ENCODE peak calls at places on chromosomes 12 and 14, in seven cellular contexts. T is PC-3, B is breast epithelium, K is heart left ventricle, U is MCF 10A, I is right lobe of liver, Y is neural progenitor cell. E is an unnamed sample.

GRCh38 chr14:99732436-99733220 is 48.5 kb downstream of the CYP46A1 start:
- DNase-seq in T (no peak), B (peak), K (peak), U (no peak), I (peak), Y (no peak), E (no peak)

GRCh38 chr12:83389237-83389996 is 702.7 kb downstream of the TMTC2 start:
- DNase-seq in T (peak), B (no peak), K (no peak), U (peak), I (peak), Y (peak), E (no peak)

GRCh38 chr14:76947078-76947837 is 81.2 kb downstream of the IRF2BPL start:
- DNase-seq in T (peak), B (peak), K (peak), U (peak), I (peak), Y (peak), E (peak)

GRCh38 chr12:53208435-53208834 is 1.4 kb upstream of the ITGB7 start:
- DNase-seq in T (no peak), B (no peak), K (no peak), U (no peak), I (no peak), Y (no peak), E (no peak)

GRCh38 chr14:20302042-20302761 is 3.5 kb downstream of the TTC5 start:
- DNase-seq in T (peak), B (no peak), K (no peak), U (no peak), I (no peak), Y (no peak), E (no peak)

GRCh38 chr12:53147181-53147580 is 33.3 kb upstream of the ZNF740 start:
- DNase-seq in T (no peak), B (no peak), K (no peak), U (no peak), I (no peak), Y (no peak), E (no peak)

GRCh38 chr12:325886-326285 is 63.2 kb downstream of the KDM5A start:
- DNase-seq in T (no peak), B (no peak), K (no peak), U (no peak), I (no peak), Y (no peak), E (no peak)

GRCh38 chr14:38824691-38825090 is 278.3 kb downstream of the SEC23A start:
- DNase-seq in T (no peak), B (no peak), K (no peak), U (no peak), I (no peak), Y (no peak), E (no peak)

GRCh38 chr14:94021001-94021400 is 5.1 kb upstream of the OTUB2 start:
- DNase-seq in T (peak), B (no peak), K (no peak), U (peak), I (no peak), Y (no peak), E (no peak)

GRCh38 chr14:53979747-53980642 is 23.4 kb upstream of the BMP4 start:
- DNase-seq in T (no peak), B (no peak), K (no peak), U (peak), I (peak), Y (no peak), E (no peak)

GRCh38 chr12:131948166-131948712 is 1.5 kb upstream of the EP400 start:
- DNase-seq in T (no peak), B (no peak), K (no peak), U (no peak), I (no peak), Y (no peak), E (no peak)

GRCh38 chr12:69475237-69475984 is 5.2 kb downstream of the FRS2 start:
- DNase-seq in T (no peak), B (no peak), K (no peak), U (no peak), I (no peak), Y (peak), E (no peak)

GRCh38 chr12:131311764-131312163 is 358.1 kb downstream of the ADGRD1 start:
- DNase-seq in T (no peak), B (no peak), K (no peak), U (no peak), I (no peak), Y (no peak), E (no peak)

GRCh38 chr12:52918784-52919183 is 13.9 kb upstream of the KRT8 start:
- DNase-seq in T (no peak), B (no peak), K (no peak), U (no peak), I (no peak), Y (no peak), E (no peak)

GRCh38 chr12:3364661-3365264 is 126.2 kb upstream of the PRMT8 start:
- DNase-seq in T (no peak), B (no peak), K (no peak), U (no peak), I (no peak), Y (no peak), E (no peak)

GRCh38 chr12:122003646-122004611 is 17.8 kb upstream of the BCL7A start:
- DNase-seq in T (no peak), B (no peak), K (peak), U (no peak), I (no peak), Y (no peak), E (peak)

GRCh38 chr12:40104461-40105264 is 1.2 kb downstream of the SLC2A13 start:
- DNase-seq in T (no peak), B (peak), K (no peak), U (peak), I (no peak), Y (peak), E (no peak)

GRCh38 chr12:102950107-102950949 is 7.1 kb upstream of the ASCL1 start:
- DNase-seq in T (no peak), B (no peak), K (no peak), U (no peak), I (peak), Y (peak), E (no peak)

GRCh38 chr12:128259556-128260070 is 7.4 kb upstream of the TMEM132C start:
- DNase-seq in T (peak), B (no peak), K (no peak), U (no peak), I (no peak), Y (peak), E (peak)

GRCh38 chr12:56158926-56159461 is 835 bp downstream of the MYL6 start:
- DNase-seq in T (peak), B (peak), K (peak), U (peak), I (peak), Y (peak), E (no peak)

GRCh38 chr12:122368361-122369073 is 54.0 kb downstream of the CLIP1 start:
- DNase-seq in T (peak), B (no peak), K (no peak), U (peak), I (no peak), Y (no peak), E (no peak)

GRCh38 chr14:21026251-21026987 is 1.6 kb upstream of the NDRG2 start:
- DNase-seq in T (no peak), B (no peak), K (no peak), U (no peak), I (no peak), Y (no peak), E (no peak)

GRCh38 chr14:89185919-89186849 is 230.8 kb downstream of the FOXN3 start:
- DNase-seq in T (peak), B (no peak), K (no peak), U (peak), I (no peak), Y (peak), E (no peak)

GRCh38 chr12:78096909-78097597 is 266.4 kb downstream of the NAV3 start:
- DNase-seq in T (no peak), B (no peak), K (no peak), U (no peak), I (no peak), Y (no peak), E (no peak)

GRCh38 chr12:16389594-16389993 is 42.1 kb downstream of the MGST1 start:
- DNase-seq in T (peak), B (no peak), K (no peak), U (peak), I (no peak), Y (no peak), E (no peak)

GRCh38 chr12:1661553-1662335 is 29.1 kb upstream of the ADIPOR2 start:
- DNase-seq in T (peak), B (peak), K (peak), U (peak), I (peak), Y (peak), E (peak)

GRCh38 chr12:1665366-1665765 is 25.5 kb upstream of the ADIPOR2 start:
- DNase-seq in T (no peak), B (no peak), K (no peak), U (no peak), I (no peak), Y (no peak), E (no peak)

GRCh38 chr12:1666215-1666614 is 24.7 kb upstream of the ADIPOR2 start:
- DNase-seq in T (no peak), B (no peak), K (no peak), U (no peak), I (no peak), Y (no peak), E (no peak)

GRCh38 chr12:1662761-1663439 is 28.0 kb upstream of the ADIPOR2 start:
- DNase-seq in T (no peak), B (no peak), K (peak), U (no peak), I (peak), Y (peak), E (peak)

DNA sequence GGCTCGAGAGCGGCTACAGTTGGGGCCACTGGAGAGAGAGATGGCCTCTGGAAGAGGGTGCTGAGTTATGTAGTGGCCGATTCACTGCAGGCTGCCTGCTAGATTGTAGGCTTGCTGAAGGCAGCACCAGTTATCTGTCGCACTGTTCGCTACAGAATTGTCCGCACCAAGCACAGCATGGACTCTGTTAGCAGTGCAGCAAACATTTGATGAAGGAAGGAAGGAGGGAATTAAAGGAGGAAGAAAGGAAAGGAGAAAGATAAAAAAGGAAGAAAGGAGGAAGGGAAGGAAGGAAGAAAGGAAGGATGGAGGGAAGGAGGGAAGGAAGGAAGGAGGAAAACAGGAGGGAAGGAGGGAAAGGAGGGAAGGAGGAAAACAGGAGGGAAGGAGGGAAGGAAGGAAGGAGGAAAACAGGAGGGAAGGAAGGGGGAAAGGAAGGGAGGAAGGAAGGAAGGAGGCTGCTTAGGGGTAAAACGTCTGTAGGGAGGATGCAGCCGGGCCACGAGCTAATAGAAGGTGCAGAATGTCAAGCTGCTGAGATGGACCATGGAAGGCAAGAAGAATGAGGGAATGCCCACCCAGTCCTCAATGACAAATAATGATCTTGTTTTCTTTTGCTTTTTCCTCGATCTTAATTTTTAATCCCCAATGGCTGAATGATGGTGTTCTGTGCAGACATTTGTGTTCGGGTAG is 27.3 kb upstream of the ADIPOR2 start:
- DNase-seq in T (no peak), B (no peak), K (no peak), U (no peak), I (no peak), Y (no peak), E (no peak)
- TF ChIP-seq CTCF in T (no peak), B (no peak), K (no peak), U (no peak), I (no peak), Y (no peak), E (no peak)

DNA sequence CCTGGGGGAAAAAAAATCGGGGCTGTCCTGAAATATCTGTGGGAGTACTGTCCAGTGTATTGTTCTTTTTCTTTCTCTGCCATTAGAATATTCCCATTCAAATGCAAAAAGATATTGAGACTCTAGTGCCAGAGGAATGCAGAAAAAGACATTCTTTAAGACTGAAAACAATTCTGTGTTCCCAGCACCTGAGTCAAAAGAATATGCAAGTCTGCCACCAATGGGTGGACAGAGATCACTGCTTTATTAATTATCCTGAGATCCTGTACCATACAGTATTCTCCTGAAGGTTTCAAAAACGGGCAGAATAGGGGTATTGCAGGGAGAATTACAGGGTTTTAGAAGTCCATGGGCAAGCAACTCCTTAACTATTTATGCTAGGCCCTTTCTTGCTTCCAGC is 361.8 kb downstream of the C12orf50 start:
- DNase-seq in T (peak), B (no peak), K (no peak), U (peak), I (no peak), Y (no peak), E (no peak)
- TF ChIP-seq CTCF in T (peak), B (peak), K (no peak), U (peak), I (peak), Y (no peak), E (no peak)

GRCh38 chr14:37195327-37195726 is 2.4 kb upstream of the MIPOL1 start:
- DNase-seq in T (peak), B (no peak), K (no peak), U (no peak), I (no peak), Y (no peak), E (no peak)

GRCh38 chr14:37196604-37197420 is 925 bp upstream of the MIPOL1 start:
- DNase-seq in T (peak), B (no peak), K (no peak), U (no peak), I (no peak), Y (no peak), E (no peak)

GRCh38 chr14:37198907-37199306 is 1.2 kb downstream of the MIPOL1 start:
- DNase-seq in T (no peak), B (no peak), K (no peak), U (no peak), I (no peak), Y (no peak), E (no peak)

GRCh38 chr14:37198273-37198598 is 499 bp downstream of the MIPOL1 start:
- DNase-seq in T (no peak), B (no peak), K (no peak), U (no peak), I (no peak), Y (no peak), E (no peak)

GRCh38 chr14:37197421-37198272 is at the start of gene MIPOL1:
- DNase-seq in T (peak), B (peak), K (peak), U (peak), I (peak), Y (peak), E (no peak)
- TF ChIP-seq CTCF in T (peak), B (no peak), K (peak), U (no peak), I (no peak), Y (peak), E (no peak)

DNA sequence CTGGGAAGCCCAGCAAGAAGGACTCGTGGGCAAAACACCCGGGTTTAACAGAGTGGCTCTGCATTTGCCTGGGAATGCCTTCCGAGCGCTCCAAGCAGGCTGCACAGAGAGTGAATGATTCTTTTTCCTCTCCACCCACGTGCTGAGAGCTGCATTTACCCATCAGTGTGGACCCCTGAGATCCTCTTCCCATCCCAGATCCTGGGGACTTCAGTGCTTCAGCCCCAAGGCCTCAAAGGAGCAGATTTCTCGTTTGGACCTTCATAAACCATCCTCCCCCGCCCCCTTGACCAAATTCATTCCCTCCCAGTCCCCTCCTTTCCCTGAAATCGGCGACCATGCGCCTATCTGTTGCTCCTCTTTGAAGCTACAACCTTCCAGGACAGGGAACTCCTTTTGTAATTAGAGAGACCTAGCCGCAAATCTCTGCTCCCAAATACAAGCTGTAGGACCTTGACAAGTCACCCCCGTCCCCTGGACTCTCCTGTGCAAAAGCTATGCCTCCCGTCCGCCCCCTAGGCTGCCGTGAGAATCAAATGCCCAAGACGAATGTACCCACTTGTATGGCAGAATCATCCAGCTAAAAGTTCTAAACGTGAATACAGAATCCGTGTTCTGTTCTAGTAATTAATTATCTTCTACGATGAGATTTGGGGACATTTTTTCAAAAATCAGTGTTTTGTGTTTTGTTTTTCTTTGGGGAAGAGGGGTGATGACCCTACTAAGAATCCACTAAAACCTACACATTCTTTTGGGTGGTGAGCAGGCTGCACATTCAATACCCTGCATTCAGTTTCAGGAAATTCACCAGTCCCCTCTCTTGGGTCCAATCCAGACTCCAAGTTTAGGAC is 8.8 kb downstream of the TBX5 start:
- DNase-seq in T (no peak), B (no peak), K (no peak), U (no peak), I (no peak), Y (peak), E (no peak)
- TF ChIP-seq CTCF in T (no peak), B (no peak), K (no peak), U (no peak), I (no peak), Y (peak), E (no peak)

GRCh38 chr12:110513842-110514241 is 11.7 kb downstream of the RAD9B start:
- DNase-seq in T (no peak), B (no peak), K (no peak), U (no peak), I (no peak), Y (no peak), E (no peak)
- TF ChIP-seq CTCF in T (no peak), B (no peak), K (no peak), U (no peak), I (no peak), Y (no peak), E (no peak)

GRCh38 chr14:60602312-60602711 is 47.0 kb downstream of the SIX1 start:
- DNase-seq in T (no peak), B (no peak), K (no peak), U (no peak), I (no peak), Y (no peak), E (no peak)
- TF ChIP-seq CTCF in T (no peak), B (no peak), K (no peak), U (no peak), I (no peak), Y (no peak), E (no peak)

GRCh38 chr12:62438098-62438692 is 28.4 kb upstream of the MON2 start:
- DNase-seq in T (peak), B (no peak), K (no peak), U (peak), I (no peak), Y (peak), E (peak)

GRCh38 chr12:62434504-62435336 is 31.9 kb upstream of the MON2 start:
- DNase-seq in T (peak), B (no peak), K (no peak), U (no peak), I (peak), Y (no peak), E (peak)

GRCh38 chr12:62436164-62436503 is 30.5 kb upstream of the MON2 start:
- DNase-seq in T (no peak), B (no peak), K (peak), U (no peak), I (no peak), Y (no peak), E (peak)

GRCh38 chr12:62435337-62436163 is 31.1 kb upstream of the MON2 start:
- DNase-seq in T (peak), B (no peak), K (peak), U (peak), I (peak), Y (peak), E (peak)
- TF ChIP-seq CTCF in T (peak), B (no peak), K (peak), U (no peak), I (peak), Y (peak), E (peak)

GRCh38 chr14:101559624-101560533 is 1.4 kb upstream of the DIO3 start:
- DNase-seq in T (peak), B (no peak), K (peak), U (no peak), I (peak), Y (peak), E (no peak)
- TF ChIP-seq CTCF in T (peak), B (no peak), K (peak), U (no peak), I (peak), Y (peak), E (no peak)

GRCh38 chr12:92360543-92360942 is 214.9 kb upstream of the BTG1 start:
- DNase-seq in T (no peak), B (no peak), K (no peak), U (no peak), I (no peak), Y (no peak), E (no peak)

GRCh38 chr12:92363295-92364146 is 217.9 kb upstream of the BTG1 start:
- DNase-seq in T (no peak), B (no peak), K (peak), U (no peak), I (peak), Y (no peak), E (peak)

GRCh38 chr12:92365333-92365732 is 219.7 kb upstream of the BTG1 start:
- DNase-seq in T (no peak), B (no peak), K (no peak), U (no peak), I (no peak), Y (no peak), E (no peak)

GRCh38 chr12:92362109-92362508 is 216.5 kb upstream of the BTG1 start:
- DNase-seq in T (no peak), B (no peak), K (no peak), U (no peak), I (no peak), Y (no peak), E (no peak)

DNA sequence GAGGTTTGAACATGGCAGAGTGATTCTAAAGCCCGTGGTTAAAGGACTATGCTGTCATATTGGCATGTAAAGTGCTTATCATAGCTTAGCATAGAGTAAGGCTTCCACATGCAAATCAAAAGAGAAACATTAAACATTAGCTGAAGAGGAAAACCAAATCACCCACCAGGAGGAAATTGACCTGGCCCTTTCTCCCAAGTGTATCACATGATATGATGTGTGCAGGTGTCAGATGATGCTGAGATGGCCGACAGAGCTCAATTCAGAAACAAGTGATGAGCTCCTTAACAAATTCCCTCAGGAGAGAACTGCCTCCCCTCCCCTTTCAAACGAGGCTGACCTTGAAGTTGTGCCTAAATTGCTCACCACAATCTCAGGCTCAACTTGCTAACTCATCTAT is 217.1 kb upstream of the BTG1 start:
- DNase-seq in T (no peak), B (no peak), K (no peak), U (no peak), I (no peak), Y (no peak), E (peak)
- TF ChIP-seq CTCF in T (no peak), B (no peak), K (no peak), U (no peak), I (no peak), Y (no peak), E (no peak)

GRCh38 chr12:47775100-47775911 is 2.3 kb downstream of the SLC48A1 start:
- DNase-seq in T (peak), B (no peak), K (peak), U (no peak), I (no peak), Y (no peak), E (no peak)
- TF ChIP-seq CTCF in T (no peak), B (no peak), K (no peak), U (no peak), I (no peak), Y (no peak), E (no peak)

E was measured in GM13976.